ENCODE peak calls at places on chromosomes 11 and 22, in four cellular contexts. T is H1, Q is GM12878, E is K562. I is an unnamed sample.

GRCh38 chr11:114819028-114819427 is 140.7 kb downstream of the NXPE2 start:
- DNase-seq in E (no peak), Q (no peak), T (no peak), I (no peak)

GRCh38 chr22:30733081-30733680 is 38.5 kb downstream of the OSBP2 start:
- DNase-seq in E (no peak), Q (no peak), T (no peak), I (peak)

GRCh38 chr11:1931326-1931725 is 11.8 kb downstream of the TNNT3 start:
- DNase-seq in E (no peak), T (no peak), Q (no peak), I (peak)

GRCh38 chr22:31308181-31308580 is 15.9 kb upstream of the PIK3IP1 start:
- DNase-seq in Q (no peak), T (no peak), E (no peak), I (no peak)

GRCh38 chr11:102882389-102883024 is 7.7 kb upstream of the MMP12 start:
- DNase-seq in E (no peak), T (no peak), Q (peak), I (peak)

GRCh38 chr11:91173701-91174100 is 950.9 kb upstream of the CHORDC1 start:
- DNase-seq in E (no peak), T (no peak), Q (no peak), I (peak)

GRCh38 chr11:22337571-22338464 is at the start of gene SLC17A6:
- DNase-seq in T (peak), E (no peak), Q (no peak), I (peak)

GRCh38 chr22:26656896-26657851 is at the start of gene MIAT:
- DNase-seq in T (peak), Q (no peak), E (peak), I (peak)

GRCh38 chr11:115146425-115146824 is 357.8 kb downstream of the CADM1 start:
- DNase-seq in E (no peak), Q (no peak), T (no peak), I (no peak)

GRCh38 chr11:11987503-11988022 is 20.9 kb downstream of the DKK3 start:
- DNase-seq in Q (no peak), E (peak), T (no peak), I (peak)

GRCh38 chr11:42974510-42974909 is 337.3 kb upstream of the API5 start:
- DNase-seq in Q (no peak), E (no peak), T (no peak), I (no peak)

GRCh38 chr11:131686836-131687235 is 316.4 kb downstream of the NTM start:
- DNase-seq in Q (no peak), E (no peak), T (peak), I (no peak)

GRCh38 chr11:2533642-2534115 is 88.9 kb downstream of the KCNQ1 start:
- DNase-seq in Q (no peak), E (peak), T (peak), I (peak)

GRCh38 chr11:96113100-96113710 is 189.3 kb upstream of the MTMR2 start:
- DNase-seq in E (no peak), T (no peak), Q (no peak), I (peak)

GRCh38 chr11:114296190-114296978 is at the start of gene NNMT:
- DNase-seq in Q (no peak), E (peak), T (no peak), I (peak)

GRCh38 chr11:62269654-62270278 is at the start of gene SCGB2A2:
- DNase-seq in Q (no peak), E (peak), T (no peak), I (no peak)

GRCh38 chr11:45204761-45205160 is 58.3 kb downstream of the PRDM11 start:
- DNase-seq in E (no peak), T (no peak), Q (no peak), I (no peak)

GRCh38 chr22:41746563-41747400 is 47.5 kb downstream of the MEI1 start:
- DNase-seq in T (peak), E (peak), Q (peak), I (peak)

GRCh38 chr22:41742918-41743317 is 43.6 kb downstream of the MEI1 start:
- DNase-seq in Q (no peak), T (no peak), E (no peak), I (no peak)

GRCh38 chr22:41745968-41746367 is 46.7 kb downstream of the MEI1 start:
- DNase-seq in E (no peak), T (no peak), Q (no peak), I (no peak)
- TF ChIP-seq CHD1 in E (no peak), T (no peak), Q (no peak), I (no peak)

GRCh38 chr11:64803846-64804345 is 882 bp upstream of the MAP4K2 start:
- DNase-seq in Q (no peak), T (no peak), E (no peak), I (no peak)

GRCh38 chr11:64801591-64802369 is 1.2 kb downstream of the MAP4K2 start:
- DNase-seq in Q (no peak), T (no peak), E (no peak), I (no peak)

GRCh38 chr11:64803163-64803845 is at the start of gene MAP4K2:
- DNase-seq in E (peak), Q (peak), T (peak), I (peak)

GRCh38 chr11:64800633-64801464 is 2.2 kb downstream of the MAP4K2 start:
- DNase-seq in T (no peak), Q (no peak), E (peak), I (no peak)

DNA sequence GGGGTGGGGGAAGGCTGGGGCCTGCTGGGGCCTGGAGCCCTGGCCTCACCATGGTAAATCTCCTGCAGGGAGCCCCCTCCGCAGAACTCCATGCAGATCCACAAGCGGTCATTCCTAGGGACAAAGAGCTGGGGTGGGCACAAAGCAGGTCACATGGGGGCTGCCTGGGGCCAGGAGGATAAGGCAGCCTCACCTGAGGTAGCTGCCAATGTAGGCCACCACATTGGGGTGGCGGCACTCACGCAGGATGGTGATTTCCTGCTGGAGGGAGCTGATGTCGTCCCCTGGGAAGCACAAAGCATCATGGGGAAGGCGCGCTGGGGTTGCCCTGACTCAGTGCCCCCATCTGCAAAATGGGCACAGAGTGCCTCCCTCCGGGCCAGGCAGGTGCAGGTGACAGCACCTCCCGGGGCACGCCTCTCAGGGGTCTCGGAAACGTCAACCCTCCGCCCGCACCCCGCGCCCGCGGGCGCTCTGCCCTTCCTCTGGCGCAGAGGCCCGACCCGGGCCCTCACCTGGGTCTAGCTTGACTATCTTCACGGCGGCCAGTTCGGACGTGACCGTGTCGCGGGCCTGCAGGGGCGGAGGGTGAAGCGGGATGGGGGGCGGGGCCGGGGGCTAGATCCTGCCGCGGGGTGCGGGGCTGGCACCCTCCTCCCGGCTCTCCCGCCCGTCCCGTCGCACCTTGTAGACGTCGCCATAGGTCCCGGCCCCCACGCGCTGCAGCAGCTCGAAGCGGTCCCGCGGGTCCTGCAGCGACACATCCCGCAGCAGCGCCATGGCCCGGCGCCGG is 448 bp downstream of the MAP4K2 start:
- DNase-seq in E (no peak), Q (no peak), T (peak), I (no peak)
- H3K27ac ChIP-seq in E (no peak), Q (peak), T (no peak), I (no peak)

DNA sequence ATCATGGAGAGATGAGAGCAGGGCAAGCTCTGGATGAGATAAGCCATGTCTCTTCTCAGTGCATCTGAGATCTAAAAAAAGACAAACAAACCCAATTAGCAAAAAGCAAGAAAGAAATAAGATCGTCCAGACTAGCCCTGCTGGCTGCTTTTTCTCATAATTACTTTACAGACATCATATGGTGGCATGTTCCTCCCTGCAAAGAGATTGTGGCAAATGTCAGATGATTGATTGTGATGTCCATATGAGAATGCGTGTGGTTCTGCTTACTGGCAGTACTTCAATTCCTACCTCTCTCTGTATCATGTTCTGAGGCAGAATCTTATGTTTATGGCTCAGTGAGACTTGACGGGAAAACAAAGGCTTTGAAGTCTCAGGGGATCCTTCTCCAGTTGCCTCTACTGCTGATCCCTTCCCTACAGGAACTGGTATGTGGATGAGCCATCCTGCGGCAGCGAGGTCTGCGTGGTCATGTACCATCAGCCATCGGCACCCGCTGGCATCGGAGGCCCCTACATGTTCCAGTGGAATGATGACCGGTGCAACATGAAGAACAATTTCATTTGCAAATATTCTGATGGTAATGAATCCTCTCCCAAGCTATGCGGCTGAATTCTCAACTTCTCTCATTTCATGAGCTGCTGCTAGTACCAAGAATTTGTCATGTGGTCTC is 8.8 kb downstream of the LAYN start:
- DNase-seq in Q (no peak), T (no peak), E (no peak), I (no peak)
- TF ChIP-seq CHD1 in Q (no peak), T (no peak), E (no peak), I (no peak)

GRCh38 chr22:42699281-42699681 is 21.4 kb downstream of the A4GALT start:
- DNase-seq in Q (no peak), E (no peak), T (no peak), I (no peak)

GRCh38 chr22:42693763-42694683 is 26.6 kb downstream of the A4GALT start:
- DNase-seq in E (no peak), T (no peak), Q (no peak), I (no peak)

GRCh38 chr22:42697542-42698013 is 23.1 kb downstream of the A4GALT start:
- DNase-seq in E (no peak), Q (no peak), T (no peak), I (peak)

GRCh38 chr22:42695294-42695693 is 25.4 kb downstream of the A4GALT start:
- DNase-seq in T (no peak), E (no peak), Q (no peak), I (no peak)

GRCh38 chr22:42696331-42696967 is 24.2 kb downstream of the A4GALT start:
- DNase-seq in E (no peak), Q (no peak), T (no peak), I (no peak)
- H3K27ac ChIP-seq in E (no peak), Q (no peak), T (no peak), I (no peak)